ENCODE peak calls at places on chromosomes 16 and 17, in five cellular contexts. One of them, this sample, is unnamed.

GRCh38 chr17:29592850-29593545 is at the start of gene ANKRD13B:
- DNase-seq in effector memory CD4-positive, alpha-beta T cell: no peak
- DNase-seq in dermis blood vessel endothelial cell: peak; percentile 48
- DNase-seq in midbrain: peak; percentile 74
- DNase-seq in GM04503: no peak
- DNase-seq in this sample: no peak

GRCh38 chr16:11797957-11798299 is 870 bp upstream of the ZC3H7A start:
- DNase-seq in GM04503: no peak
- DNase-seq in effector memory CD4-positive, alpha-beta T cell: no peak
- DNase-seq in dermis blood vessel endothelial cell: peak; percentile 57
- DNase-seq in midbrain: peak; percentile 17
- DNase-seq in this sample: no peak

GRCh38 chr17:27889711-27890251 is 3.4 kb downstream of the LYRM9 start:
- DNase-seq in effector memory CD4-positive, alpha-beta T cell: no peak
- DNase-seq in midbrain: no peak
- DNase-seq in dermis blood vessel endothelial cell: no peak
- DNase-seq in GM04503: no peak
- DNase-seq in this sample: no peak

GRCh38 chr17:83125515-83126274 is 46.3 kb downstream of the METRNL start:
- DNase-seq in effector memory CD4-positive, alpha-beta T cell: no peak
- DNase-seq in GM04503: no peak
- DNase-seq in midbrain: no peak
- DNase-seq in dermis blood vessel endothelial cell: no peak
- DNase-seq in this sample: no peak

GRCh38 chr17:55577011-55577586 is 65.8 kb upstream of the SMIM36 start:
- DNase-seq in dermis blood vessel endothelial cell: peak; percentile 60
- DNase-seq in effector memory CD4-positive, alpha-beta T cell: no peak
- DNase-seq in midbrain: peak; percentile 4
- DNase-seq in GM04503: peak; percentile 49
- DNase-seq in this sample: no peak

GRCh38 chr17:73232587-73233373 is 28.9 kb downstream of the CPSF4L start:
- DNase-seq in effector memory CD4-positive, alpha-beta T cell: no peak
- DNase-seq in dermis blood vessel endothelial cell: peak; percentile 53
- DNase-seq in midbrain: peak; percentile 35
- DNase-seq in GM04503: no peak
- DNase-seq in this sample: no peak

GRCh38 chr16:566475-567361 is at the start of gene NHLRC4:
- DNase-seq in midbrain: no peak
- DNase-seq in effector memory CD4-positive, alpha-beta T cell: peak; percentile 25
- DNase-seq in dermis blood vessel endothelial cell: peak; percentile 80
- DNase-seq in GM04503: no peak
- DNase-seq in this sample: no peak

GRCh38 chr17:34242553-34242952 is 12.5 kb upstream of the CCL2 start:
- DNase-seq in effector memory CD4-positive, alpha-beta T cell: no peak
- DNase-seq in GM04503: no peak
- DNase-seq in midbrain: peak; percentile 4
- DNase-seq in dermis blood vessel endothelial cell: no peak
- DNase-seq in this sample: no peak

GRCh38 chr17:42898147-42898807 is 2.3 kb upstream of the G6PC1 start:
- DNase-seq in effector memory CD4-positive, alpha-beta T cell: no peak
- DNase-seq in midbrain: no peak
- DNase-seq in GM04503: no peak
- DNase-seq in dermis blood vessel endothelial cell: no peak
- DNase-seq in this sample: no peak

This sample was measured in AG09319.